ENCODE peak calls at places on chromosomes 3 and 15, in four cellular contexts. O is activated T-cell treated with anti-CD3 and anti-CD28 coated beads, Interleukin-2, amount 50 U/mL, for 4 hours; H is hippocampal formation; W is iPS-NIHi11. T is an unnamed sample.

GRCh38 chr3:48623851-48624547 is 2.4 kb upstream of the TMEM89 start:
- DNase-seq in H (no peak), O (no peak), W (no peak), T (no peak)

GRCh38 chr3:134840459-134840858 is 45.4 kb downstream of the EPHB1 start:
- DNase-seq in W (no peak), H (no peak), O (no peak), T (no peak)

GRCh38 chr3:109122690-109123089 is 4.8 kb upstream of the MORC1 start:
- DNase-seq in O (no peak), H (no peak), W (no peak), T (no peak)

GRCh38 chr3:124671123-124671522 is 59.1 kb upstream of the UMPS start:
- DNase-seq in H (no peak), W (no peak), O (no peak), T (no peak)

GRCh38 chr3:123778991-123779622 is 105.0 kb downstream of the MYLK start:
- DNase-seq in H (peak), W (no peak), O (no peak), T (no peak)

GRCh38 chr3:32817561-32818430 is at the start of gene TRIM71:
- DNase-seq in O (no peak), H (no peak), W (no peak), T (no peak)

GRCh38 chr3:160134964-160135363 is 90.3 kb upstream of the C3orf80 start:
- DNase-seq in W (no peak), O (no peak), H (no peak), T (no peak)

GRCh38 chr15:84648539-84648938 is 5.5 kb downstream of the WDR73 start:
- DNase-seq in W (no peak), H (no peak), O (no peak), T (no peak)

GRCh38 chr3:120170223-120170622 is 76.0 kb upstream of the GSK3B start:
- DNase-seq in O (no peak), W (no peak), H (no peak), T (no peak)

GRCh38 chr3:68943753-68944500 is 11.6 kb upstream of the TAFA4 start:
- DNase-seq in W (no peak), H (no peak), O (no peak), T (no peak)

GRCh38 chr3:187957209-187957981 is 196.6 kb upstream of the LPP start:
- DNase-seq in W (no peak), H (no peak), O (no peak), T (no peak)